ENCODE peak calls at places on chromosomes 12 and 14, in four cellular contexts. E, D, A and B are unnamed samples.

GRCh38 chr12:128771681-128772080 is 52.1 kb downstream of the SLC15A4 start:
- DNase-seq in E (no peak), D (no peak), A (no peak), B (no peak)

GRCh38 chr12:51911788-51912711 is 4.7 kb downstream of the ACVRL1 start:
- DNase-seq in E (no peak), D (no peak), A (no peak), B (no peak)

GRCh38 chr12:46459881-46460545 is 87.4 kb upstream of the SLC38A2 start:
- DNase-seq in E (no peak), D (no peak), A (no peak), B (no peak)

GRCh38 chr14:92677087-92677668 is 71.2 kb downstream of the LGMN start:
- DNase-seq in E (no peak), D (no peak), A (no peak), B (no peak)

GRCh38 chr12:8780389-8780788 is 42.0 kb upstream of the A2ML1 start:
- DNase-seq in E (peak; percentile 28), D (no peak), A (no peak), B (no peak)

GRCh38 chr12:28866715-28867503 is 282.2 kb upstream of the FAR2 start:
- DNase-seq in E (no peak), D (no peak), A (no peak), B (no peak)

GRCh38 chr14:93911975-93912374 is 15.2 kb upstream of the FAM181A start:
- DNase-seq in E (no peak), D (no peak), A (no peak), B (no peak)

GRCh38 chr12:124279846-124280360 is 15.0 kb upstream of the RFLNA start:
- DNase-seq in E (no peak), D (no peak), A (no peak), B (no peak)

GRCh38 chr12:47808574-47809380 is 10.9 kb downstream of the HDAC7 start:
- DNase-seq in E (peak; percentile 63), D (peak; percentile 58), A (no peak), B (peak; percentile 48)

GRCh38 chr14:103121161-103121845 is 2.0 kb upstream of the TNFAIP2 start:
- DNase-seq in E (no peak), D (peak; percentile 77), A (no peak), B (no peak)

GRCh38 chr14:106872619-106873446 is 1346.5 kb downstream of the TMEM121 start:
- DNase-seq in E (peak; percentile 12), D (peak; percentile 67), A (peak; percentile 36), B (peak; percentile 67)
- H3K9me3 ChIP-seq in E (no peaks in the 10 kb centered on the region), D (no peaks in the 10 kb centered on the region), A (no peaks in the 10 kb centered on the region), B (no peaks in the 10 kb centered on the region)

GRCh38 chr12:32039341-32039740 is 67.3 kb upstream of the BICD1 start:
- DNase-seq in E (peak; percentile 29), D (no peak), A (peak; percentile 72), B (no peak)

GRCh38 chr12:32047357-32047828 is 59.3 kb upstream of the BICD1 start:
- DNase-seq in E (peak; percentile 81), D (no peak), A (no peak), B (no peak)

GRCh38 chr12:32039917-32040575 is 66.6 kb upstream of the BICD1 start:
- DNase-seq in E (peak; percentile 65), D (no peak), A (no peak), B (no peak)

GRCh38 chr12:32047846-32048245 is 58.8 kb upstream of the BICD1 start:
- DNase-seq in E (peak; percentile 83), D (no peak), A (no peak), B (no peak)

GRCh38 chr12:32043928-32044549 is 62.6 kb upstream of the BICD1 start:
- DNase-seq in E (no peak), D (no peak), A (no peak), B (no peak)
- H3K9me3 ChIP-seq in E (peaks cover 34% of the 10 kb centered on the region), D (no peaks in the 10 kb centered on the region), A (no peaks in the 10 kb centered on the region), B (peaks cover 3% of the 10 kb centered on the region)

GRCh38 chr14:104210548-104211195 is 72.3 kb downstream of the KIF26A start:
- DNase-seq in E (no peak), D (no peak), A (no peak), B (no peak)

GRCh38 chr14:104212206-104213095 is 74.1 kb downstream of the KIF26A start:
- DNase-seq in E (no peak), D (no peak), A (no peak), B (no peak)

GRCh38 chr14:104211242-104211641 is 72.9 kb downstream of the KIF26A start:
- DNase-seq in E (no peak), D (no peak), A (no peak), B (no peak)

GRCh38 chr14:104211741-104212140 is 73.4 kb downstream of the KIF26A start:
- DNase-seq in E (no peak), D (no peak), A (no peak), B (no peak)

DNA sequence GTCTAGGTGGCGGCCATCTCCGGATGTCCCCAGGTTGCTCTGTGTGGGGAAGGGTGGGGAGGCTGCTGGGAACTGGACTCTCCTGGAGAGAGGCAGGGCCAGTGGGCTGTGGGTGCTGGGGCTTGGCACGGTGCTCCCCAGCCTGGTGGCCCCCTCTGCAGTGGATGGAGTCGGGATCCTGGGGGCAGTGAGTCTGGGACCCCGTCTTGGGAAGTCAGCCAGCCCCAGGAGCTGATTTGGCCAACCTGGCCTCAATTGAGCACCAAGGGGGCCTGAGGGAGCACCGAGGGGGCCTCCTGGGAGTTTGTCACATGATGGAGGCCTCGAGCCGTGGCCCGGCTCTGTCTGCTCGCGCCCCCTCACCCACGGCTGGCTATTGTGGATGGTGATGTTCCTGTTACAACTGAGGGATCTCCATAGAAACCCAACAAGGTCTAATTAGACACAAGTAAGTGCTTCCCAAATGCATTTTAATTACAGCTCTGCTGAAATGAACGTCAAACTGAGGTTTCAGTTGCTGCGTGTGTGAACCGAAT is 71.7 kb downstream of the KIF26A start:
- DNase-seq in E (no peak), D (no peak), A (no peak), B (no peak)
- H3K9me3 ChIP-seq in E (no peaks in the 10 kb centered on the region), D (no peaks in the 10 kb centered on the region), A (no peaks in the 10 kb centered on the region), B (no peaks in the 10 kb centered on the region)

GRCh38 chr14:84272290-84272721 is 1257.6 kb upstream of the FLRT2 start:
- DNase-seq in E (no peak), D (no peak), A (no peak), B (no peak)
- H3K9me3 ChIP-seq in E (no peaks in the 10 kb centered on the region), D (no peaks in the 10 kb centered on the region), A (no peaks in the 10 kb centered on the region), B (no peaks in the 10 kb centered on the region)

GRCh38 chr14:26766726-26767125 is 168.9 kb upstream of the NOVA1 start:
- DNase-seq in E (no peak), D (no peak), A (no peak), B (no peak)

GRCh38 chr14:26765301-26765700 is 167.5 kb upstream of the NOVA1 start:
- DNase-seq in E (no peak), D (no peak), A (no peak), B (no peak)

GRCh38 chr14:26765768-26766550 is 168.1 kb upstream of the NOVA1 start:
- DNase-seq in E (no peak), D (peak; percentile 34), A (peak; percentile 42), B (no peak)

DNA sequence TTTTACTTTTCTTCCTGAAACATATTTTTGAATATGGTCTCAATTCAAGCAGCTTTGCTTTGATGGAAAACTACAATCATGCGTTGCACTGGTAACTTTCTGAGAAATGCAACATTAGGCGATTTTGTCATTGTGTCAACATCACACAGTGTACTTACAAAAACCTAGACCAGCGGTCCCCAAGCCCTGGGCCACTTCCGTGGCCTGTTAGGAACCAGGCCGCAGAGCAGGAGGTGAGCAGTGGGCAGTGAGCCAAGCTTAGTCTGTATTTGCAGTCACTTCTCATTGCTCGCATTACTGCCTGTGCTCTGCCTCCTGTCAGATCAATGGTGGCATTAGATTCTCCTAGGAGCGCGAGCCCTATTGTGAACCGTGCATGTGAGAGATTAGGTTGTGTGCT is 163.7 kb upstream of the NOVA1 start:
- DNase-seq in E (no peak), D (no peak), A (no peak), B (no peak)
- H3K9me3 ChIP-seq in E (no peaks in the 10 kb centered on the region), D (no peaks in the 10 kb centered on the region), A (no peaks in the 10 kb centered on the region), B (no peaks in the 10 kb centered on the region)

GRCh38 chr12:34121360-34121759 is 99.1 kb downstream of the ALG10 start:
- DNase-seq in E (no peak), D (no peak), A (no peak), B (no peak)

GRCh38 chr12:34126805-34127204 is 104.5 kb downstream of the ALG10 start:
- DNase-seq in E (no peak), D (no peak), A (no peak), B (no peak)

GRCh38 chr12:34124608-34125007 is 102.3 kb downstream of the ALG10 start:
- DNase-seq in E (no peak), D (no peak), A (no peak), B (no peak)

GRCh38 chr12:34126239-34126641 is 103.9 kb downstream of the ALG10 start:
- DNase-seq in E (peak; percentile 12), D (no peak), A (no peak), B (no peak)
- H3K9me3 ChIP-seq in E (peaks cover 1% of the 10 kb centered on the region), D (no peaks in the 10 kb centered on the region), A (no peaks in the 10 kb centered on the region), B (no peaks in the 10 kb centered on the region)

DNA sequence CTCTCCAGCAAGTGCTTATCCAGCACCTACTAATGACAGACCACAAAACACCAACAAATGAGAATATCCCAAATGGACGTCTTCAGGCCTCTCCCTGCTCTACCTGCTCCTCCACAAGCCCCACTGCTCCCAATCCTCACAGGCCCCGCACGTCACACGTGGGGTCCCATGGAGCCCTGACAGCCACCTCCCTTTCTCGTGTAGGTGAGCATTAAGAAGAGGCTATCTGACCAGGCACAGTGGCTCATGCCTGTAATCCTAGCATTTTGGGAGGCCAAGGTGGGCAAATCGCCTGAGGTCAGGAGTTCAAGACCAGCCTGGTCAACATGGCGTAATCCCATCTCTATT is 5.4 kb downstream of the RIMBP2 start:
- DNase-seq in E (no peak), D (no peak), A (no peak), B (no peak)
- H3K9me3 ChIP-seq in E (no peaks in the 10 kb centered on the region), D (no peaks in the 10 kb centered on the region), A (no peaks in the 10 kb centered on the region), B (no peaks in the 10 kb centered on the region)

GRCh38 chr12:37543966-37544668 is 772.5 kb upstream of the ALG10B start:
- DNase-seq in E (no peak), D (no peak), A (no peak), B (no peak)

GRCh38 chr12:37545759-37546158 is 770.8 kb upstream of the ALG10B start:
- DNase-seq in E (no peak), D (no peak), A (no peak), B (no peak)

GRCh38 chr12:37547611-37548010 is 769.0 kb upstream of the ALG10B start:
- DNase-seq in E (peak; percentile 24), D (no peak), A (no peak), B (no peak)

GRCh38 chr12:37546901-37547475 is 769.6 kb upstream of the ALG10B start:
- DNase-seq in E (no peak), D (no peak), A (no peak), B (no peak)

DNA sequence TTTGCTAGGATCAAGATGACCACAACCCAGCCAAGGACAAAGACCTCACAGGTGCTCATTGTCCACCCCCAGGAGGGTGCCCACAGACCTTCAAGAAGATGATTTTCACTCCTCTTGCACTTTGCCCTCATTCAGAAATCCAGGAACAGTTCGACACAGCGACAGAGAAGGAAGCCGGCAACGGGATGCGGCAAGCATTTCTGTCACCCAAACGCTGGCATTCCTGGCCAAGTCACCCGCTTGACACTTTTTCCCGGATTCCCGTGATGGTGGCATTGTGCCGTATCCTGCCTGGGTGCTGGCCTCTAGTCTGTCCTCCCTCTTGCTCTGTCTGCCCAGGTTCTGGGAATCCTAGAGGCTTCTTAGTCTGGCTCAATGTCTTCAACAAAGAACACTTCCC is 770.4 kb upstream of the ALG10B start:
- DNase-seq in E (no peak), D (no peak), A (no peak), B (no peak)
- H3K9me3 ChIP-seq in E (no peaks in the 10 kb centered on the region), D (no peaks in the 10 kb centered on the region), A (no peaks in the 10 kb centered on the region), B (no peaks in the 10 kb centered on the region)